ENCODE peak calls at places on chromosomes 7 and 10, in nine cellular contexts. Z is fibroblast of pulmonary artery; J is coronary artery; V is DMS153; O is WERI-Rb-1; Q is T47D; R is C1 segment of cervical spinal cord; T is lower lobe of right lung; C is stimulated activated CD4-positive, alpha-beta T cell treated with anti-CD3 and anti-CD28 coated beads, Interleukin-1b, Interleukin-23, amount 100 ng/mL, for 24 hours. G is an unnamed sample.

GRCh38 chr7:111132833-111133232 is 41.9 kb downstream of the LRRN3 start:
- DNase-seq in Z (no peak), J (no peak), V (no peak), O (no peak), Q (no peak), R (no peak), T (no peak), C (no peak), G (peak; percentile 49)

GRCh38 chr10:88820990-88821389 is 18.5 kb downstream of the LIPM start:
- DNase-seq in Z (peak; percentile 85), J (no peak), V (no peak), O (no peak), Q (no peak), R (no peak), T (no peak), C (no peak), G (peak; percentile 65)

GRCh38 chr7:78479348-78479747 is 680.8 kb downstream of the PHTF2 start:
- DNase-seq in Z (no peak), J (no peak), V (no peak), O (no peak), Q (no peak), R (no peak), T (no peak), C (no peak), G (no peak)

GRCh38 chr7:86947956-86948355 is 111.5 kb downstream of the ELAPOR2 start:
- DNase-seq in Z (peak; percentile 14), J (no peak), V (no peak), O (no peak), Q (no peak), R (no peak), T (no peak), C (no peak), G (no peak)

GRCh38 chr10:11015371-11015934 is 2.2 kb upstream of the CELF2 start:
- DNase-seq in Z (no peak), J (no peak), V (no peak), O (no peak), Q (no peak), R (no peak), T (no peak), C (no peak), G (no peak)

GRCh38 chr7:33905389-33906032 is at the start of gene BMPER:
- DNase-seq in Z (peak; percentile 61), J (peak; percentile 73), V (peak; percentile 38), O (peak; percentile 72), Q (peak; percentile 57), R (no peak), T (peak; percentile 45), C (no peak), G (no peak)

GRCh38 chr7:2610466-2610865 is 21.3 kb upstream of the TTYH3 start:
- DNase-seq in Z (no peak), J (no peak), V (no peak), O (no peak), Q (no peak), R (no peak), T (no peak), C (no peak), G (no peak)

GRCh38 chr10:132398566-132398991 is 1.6 kb downstream of the PWWP2B start:
- DNase-seq in Z (no peak), J (no peak), V (no peak), O (no peak), Q (no peak), R (no peak), T (peak; percentile 54), C (no peak), G (no peak)

GRCh38 chr7:30920584-30921539 is 9.2 kb downstream of the AQP1 start:
- DNase-seq in Z (peak; percentile 51), J (peak; percentile 92), V (no peak), O (peak; percentile 15), Q (no peak), R (no peak), T (peak; percentile 44), C (no peak), G (peak; percentile 50)

GRCh38 chr10:32436215-32436614 is 9.7 kb upstream of the CCDC7 start:
- DNase-seq in Z (no peak), J (no peak), V (no peak), O (no peak), Q (no peak), R (no peak), T (no peak), C (no peak), G (no peak)

GRCh38 chr7:156540619-156541165 is 99.9 kb upstream of the RNF32 start:
- DNase-seq in Z (no peak), J (no peak), V (no peak), O (no peak), Q (no peak), R (no peak), T (no peak), C (no peak), G (no peak)

GRCh38 chr7:150322114-150322832 is 882 bp upstream of the LRRC61 start:
- DNase-seq in Z (no peak), J (no peak), V (peak; percentile 32), O (no peak), Q (no peak), R (no peak), T (no peak), C (peak; percentile 24), G (no peak)

GRCh38 chr7:70614237-70614984 is 517.5 kb upstream of the GALNT17 start:
- DNase-seq in Z (peak; percentile 46), J (peak; percentile 82), V (peak; percentile 81), O (peak; percentile 98), Q (no peak), R (peak; percentile 45), T (no peak), C (no peak), G (peak; percentile 83)